ENCODE peak calls at places on chromosomes 7 and 10, in five cellular contexts. F, H, C, I and V are unnamed samples.
A peak's percentile ranks its signal among the peaks of the same experiment; 100 is the strongest.

GRCh38 chr7:44043902-44044301 is 600 bp upstream of the DBNL start:
- DNase-seq in F (no peak), H (no peak), C (no peak), I (no peak), V (no peak)

GRCh38 chr7:88401009-88401623 is 94.4 kb upstream of the STEAP4 start:
- DNase-seq in F (no peak), H (peak; percentile 41), C (no peak), I (no peak), V (no peak)

GRCh38 chr10:97631098-97631497 is 2.2 kb downstream of the MORN4 start:
- DNase-seq in F (no peak), H (peak; percentile 39), C (no peak), I (no peak), V (no peak)

GRCh38 chr7:114819629-114820362 is 102.1 kb upstream of the MDFIC start:
- DNase-seq in F (no peak), H (peak; percentile 100), C (no peak), I (peak; percentile 61), V (peak; percentile 99)

GRCh38 chr10:71331736-71332135 is 12.7 kb downstream of the SLC29A3 start:
- DNase-seq in F (no peak), H (peak; percentile 37), C (no peak), I (no peak), V (no peak)

GRCh38 chr7:90224204-90224603 is 12.7 kb downstream of the STEAP2 start:
- DNase-seq in F (no peak), H (no peak), C (no peak), I (no peak), V (no peak)

GRCh38 chr7:103487419-103487818 is 41.4 kb upstream of the SLC26A5 start:
- DNase-seq in F (no peak), H (no peak), C (no peak), I (no peak), V (no peak)

GRCh38 chr10:58435297-58435696 is 50.1 kb downstream of the TFAM start:
- DNase-seq in F (peak; percentile 76), H (peak; percentile 95), C (no peak), I (peak; percentile 87), V (peak; percentile 99)

GRCh38 chr7:141073173-141073640 is 657 bp upstream of the TMEM178B start:
- DNase-seq in F (peak; percentile 42), H (peak; percentile 50), C (peak; percentile 89), I (peak; percentile 8), V (peak; percentile 2)

DNA sequence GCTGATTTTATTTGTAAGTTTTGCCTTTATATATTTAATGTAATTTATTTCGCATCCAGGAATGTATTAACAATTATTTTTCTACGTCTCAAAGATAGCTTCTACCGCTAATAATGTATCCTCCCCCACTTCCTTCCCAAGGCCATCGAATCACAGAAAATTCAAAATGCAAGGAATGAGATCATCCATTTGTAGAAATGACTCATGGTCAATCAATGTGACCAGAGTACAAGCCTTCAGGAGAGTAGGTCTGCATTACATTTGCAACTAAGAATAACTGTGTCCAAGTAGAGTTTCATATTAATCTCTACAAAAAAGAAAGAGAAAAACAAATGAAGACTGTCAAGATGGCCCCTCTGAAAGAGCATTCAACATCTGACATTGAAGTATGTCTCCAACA is 205.9 kb upstream of the PHF14 start:
- DNase-seq in F (no peak), H (peak; percentile 17), C (no peak), I (peak; percentile 0), V (no peak)
- H3K4me3 ChIP-seq in F (no peak overlapping the region), H (no peak overlapping the region), C (no peak overlapping the region), I (no peak overlapping the region), V (no peak overlapping the region)

GRCh38 chr10:133012573-133013359 is 70.4 kb upstream of the CFAP46 start:
- DNase-seq in F (peak; percentile 57), H (no peak), C (peak; percentile 85), I (no peak), V (no peak)
- H3K4me3 ChIP-seq in F (no peak overlapping the region), H (no peak overlapping the region), C (no peak overlapping the region), I (no peak overlapping the region), V (no peak overlapping the region)

GRCh38 chr10:133332936-133333699 is 3.6 kb downstream of the CALY start:
- DNase-seq in F (no peak), H (no peak), C (peak; percentile 37), I (no peak), V (no peak)
- H3K4me3 ChIP-seq in F (no peak overlapping the region), H (no peak overlapping the region), C (no peak overlapping the region), I (no peak overlapping the region), V (no peak overlapping the region)

DNA sequence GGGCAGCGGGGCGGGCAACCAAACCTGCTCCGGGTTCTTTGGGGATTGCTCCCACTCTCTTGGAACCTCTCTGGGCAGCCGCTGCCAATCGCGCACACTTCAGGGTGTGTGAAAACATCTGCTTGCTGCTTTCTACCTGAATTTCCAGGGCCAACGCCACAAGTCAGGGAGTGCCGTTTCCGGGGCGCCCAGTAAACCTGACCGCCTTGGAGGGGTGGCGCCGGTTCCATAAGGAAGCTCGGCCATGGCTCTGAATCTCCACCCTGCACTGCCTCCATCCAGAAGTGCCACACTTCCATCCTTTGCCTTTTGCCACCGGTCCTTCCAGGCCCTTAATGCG is 679 bp upstream of the AFAP1L2 start:
- DNase-seq in F (no peak), H (peak; percentile 39), C (no peak), I (no peak), V (no peak)
- H3K4me3 ChIP-seq in F (peak overlapping the region; percentile 54), H (peak overlapping the region; percentile 61), C (peak overlapping the region; percentile 54), I (no peak overlapping the region), V (no peak overlapping the region)

DNA sequence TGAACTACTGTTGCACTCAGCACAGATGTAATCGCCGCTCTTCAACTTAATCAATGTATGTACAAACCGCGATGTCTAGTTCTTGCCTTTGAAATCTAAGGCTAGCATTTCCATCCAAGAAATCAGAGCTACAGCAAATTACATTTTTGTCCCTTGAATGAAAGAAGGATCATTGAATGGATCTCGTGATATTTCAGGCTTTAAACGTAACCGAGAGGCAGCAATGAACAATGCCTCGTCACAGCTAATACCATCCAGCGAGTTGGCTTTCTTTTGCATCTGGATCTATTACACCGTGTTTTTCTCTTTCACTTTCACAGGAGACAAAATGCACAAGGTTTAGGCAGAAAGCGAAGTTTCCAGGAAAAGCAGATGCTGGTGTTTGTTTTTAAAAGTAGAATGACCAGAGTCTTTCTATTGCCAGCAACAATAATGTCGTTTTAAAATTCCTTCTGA is 5.5 kb downstream of the SKIDA1 start:
- DNase-seq in F (no peak), H (peak; percentile 48), C (no peak), I (no peak), V (no peak)
- H3K4me3 ChIP-seq in F (peak overlapping the region; percentile 89), H (peak overlapping the region; percentile 44), C (peak overlapping the region; percentile 67), I (peak overlapping the region; percentile 63), V (peak overlapping the region; percentile 59)

DNA sequence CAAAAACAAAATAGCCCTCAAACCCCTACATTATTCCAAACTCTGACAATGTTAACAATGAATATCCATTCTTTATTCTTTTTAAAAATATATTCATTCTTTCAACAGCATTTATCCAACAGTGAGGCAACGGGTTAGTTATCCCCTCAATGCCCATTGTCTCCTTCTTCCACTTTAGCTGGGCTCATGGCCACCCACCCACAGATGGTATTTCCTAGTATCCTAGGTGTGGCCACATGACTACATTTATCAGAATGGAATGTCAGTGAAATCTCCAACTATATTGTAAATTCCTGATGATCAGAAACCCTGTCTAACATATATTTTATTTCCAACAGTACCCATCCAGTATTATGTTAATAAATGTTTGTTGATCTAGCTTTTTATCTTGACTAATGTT is 13.6 kb downstream of the HOXA1 start:
- DNase-seq in F (no peak), H (peak; percentile 62), C (no peak), I (no peak), V (no peak)
- H3K4me3 ChIP-seq in F (no peak overlapping the region), H (no peak overlapping the region), C (no peak overlapping the region), I (no peak overlapping the region), V (no peak overlapping the region)

GRCh38 chr10:31754803-31755624 is 173.6 kb downstream of the ARHGAP12 start:
- DNase-seq in F (no peak), H (no peak), C (no peak), I (no peak), V (no peak)
- H3K4me3 ChIP-seq in F (no peak overlapping the region), H (no peak overlapping the region), C (no peak overlapping the region), I (no peak overlapping the region), V (no peak overlapping the region)